ENCODE peak calls at places on chromosomes 7 and 10, in seven cellular contexts. P is KG1, D is MV-4-11, I is astrocyte of the spinal cord, G is dermis microvascular lymphatic vessel endothelial cell, H is hypothalamus, S is PC-3. O is an unnamed sample.

GRCh38 chr10:31422634-31423033 is 103.6 kb downstream of the ZEB1 start:
- DNase-seq in G (no peak), D (no peak), S (no peak), I (no peak), P (no peak), H (no peak), O (no peak)

GRCh38 chr7:2440608-2441245 is 35.5 kb downstream of the GRIFIN start:
- DNase-seq in D (peak), S (peak), I (no peak), P (no peak), G (no peak), H (no peak), O (no peak)

GRCh38 chr7:126398851-126399529 is 853.8 kb downstream of the GRM8 start:
- DNase-seq in S (no peak), G (no peak), P (no peak), D (no peak), I (no peak), H (no peak), O (no peak)

GRCh38 chr10:5776881-5777197 is 36.4 kb downstream of the GDI2 start:
- DNase-seq in P (no peak), S (peak), H (no peak), G (peak), I (peak), D (no peak), O (peak)

GRCh38 chr10:16853201-16853600 is 36.0 kb upstream of the RSU1 start:
- DNase-seq in G (peak), P (no peak), S (peak), H (no peak), D (peak), I (peak), O (peak)

GRCh38 chr7:25028370-25028971 is 48.5 kb upstream of the OSBPL3 start:
- DNase-seq in S (peak), H (no peak), P (no peak), I (peak), D (no peak), G (peak), O (peak)

GRCh38 chr7:70317356-70317755 is 719.1 kb downstream of the AUTS2 start:
- DNase-seq in I (peak), S (no peak), D (no peak), H (no peak), G (no peak), P (no peak), O (no peak)

GRCh38 chr10:60809157-60809556 is 30.9 kb downstream of the CDK1 start:
- DNase-seq in H (no peak), G (no peak), I (no peak), D (peak), P (no peak), S (peak), O (peak)

GRCh38 chr10:51620131-51620530 is 79.3 kb downstream of the CSTF2T start:
- DNase-seq in D (no peak), I (no peak), H (no peak), S (no peak), P (no peak), G (no peak), O (no peak)

GRCh38 chr10:9957352-9957751 is 1060.3 kb upstream of the CELF2 start:
- DNase-seq in I (no peak), S (no peak), P (no peak), G (no peak), H (no peak), D (peak), O (peak)

GRCh38 chr10:34075269-34075926 is 739.7 kb downstream of the PARD3 start:
- DNase-seq in H (no peak), G (no peak), I (no peak), S (no peak), D (no peak), P (no peak), O (no peak)